ENCODE peak calls at places on chromosomes 11 and 22, in six cellular contexts. P is GM23248, Y is right lobe of liver, W is neuronal stem cell, G is cardiac muscle cell, M is left ventricle myocardium inferior. E is an unnamed sample.

GRCh38 chr11:1450958-1451710 is 35.4 kb downstream of the MOB2 start:
- DNase-seq in M (no peak), P (no peak), W (no peak), Y (no peak), G (no peak), E (no peak)

GRCh38 chr11:4484310-4484709 is 1.9 kb downstream of the OR52K1 start:
- DNase-seq in P (no peak), Y (no peak), W (no peak), M (no peak), G (no peak), E (no peak)

GRCh38 chr11:67732045-67732787 is 57.8 kb upstream of the ALDH3B2 start:
- DNase-seq in G (no peak), P (peak; percentile 7), W (no peak), Y (no peak), M (no peak), E (no peak)

GRCh38 chr11:2928605-2929510 is at the start of gene PHLDA2:
- DNase-seq in M (peak; percentile 44), P (peak; percentile 92), G (peak; percentile 73), Y (peak; percentile 74), W (no peak), E (peak; percentile 74)

GRCh38 chr11:44617671-44618461 is 52.4 kb downstream of the CD82 start:
- DNase-seq in W (no peak), P (no peak), G (no peak), Y (peak; percentile 40), M (no peak), E (no peak)

GRCh38 chr22:45629469-45630089 is 42.1 kb upstream of the ATXN10 start:
- DNase-seq in W (no peak), M (no peak), Y (no peak), G (no peak), P (no peak), E (no peak)

GRCh38 chr22:40345271-40345670 is 1.0 kb upstream of the ADSL start:
- DNase-seq in P (peak; percentile 60), M (no peak), W (no peak), Y (no peak), G (peak; percentile 23), E (no peak)

GRCh38 chr11:128509990-128510389 is 77.4 kb downstream of the ETS1 start:
- DNase-seq in P (peak; percentile 68), W (no peak), G (peak; percentile 40), M (no peak), Y (no peak), E (no peak)

GRCh38 chr11:63840356-63841060 is 1.6 kb downstream of the MARK2 start:
- DNase-seq in Y (no peak), W (no peak), P (peak; percentile 44), M (no peak), G (no peak), E (no peak)

GRCh38 chr11:116535954-116536353 is 236.8 kb downstream of the BUD13 start:
- DNase-seq in W (no peak), P (no peak), M (no peak), G (no peak), Y (peak; percentile 6), E (no peak)

GRCh38 chr11:20688761-20689160 is 19.4 kb downstream of the NELL1 start:
- DNase-seq in W (no peak), Y (no peak), M (no peak), P (no peak), G (no peak), E (no peak)

GRCh38 chr11:93248602-93249001 is 50.8 kb upstream of the SLC36A4 start:
- DNase-seq in G (peak; percentile 12), M (no peak), P (peak; percentile 24), W (no peak), Y (no peak), E (no peak)

GRCh38 chr11:24145411-24145810 is 351.4 kb upstream of the LUZP2 start:
- DNase-seq in W (no peak), P (peak; percentile 42), M (no peak), Y (no peak), G (no peak), E (no peak)

GRCh38 chr22:28245579-28246224 is 326.6 kb upstream of the PITPNB start:
- DNase-seq in P (peak; percentile 24), G (no peak), M (no peak), Y (no peak), W (no peak), E (no peak)

GRCh38 chr22:32995335-32995734 is 62.8 kb downstream of the SYN3 start:
- DNase-seq in W (no peak), G (no peak), Y (no peak), M (no peak), P (no peak), E (no peak)

GRCh38 chr22:49503321-49503720 is 324.4 kb downstream of the BRD1 start:
- DNase-seq in Y (no peak), P (no peak), M (no peak), W (no peak), G (no peak), E (no peak)

GRCh38 chr11:18633256-18634139 is 644 bp downstream of the SPTY2D1 start:
- DNase-seq in W (no peak), G (peak; percentile 13), P (peak; percentile 63), Y (peak; percentile 42), M (no peak), E (no peak)

GRCh38 chr22:46568102-46568809 is 30.8 kb upstream of the CELSR1 start:
- DNase-seq in W (no peak), Y (peak; percentile 30), M (peak; percentile 11), G (no peak), P (no peak), E (no peak)

GRCh38 chr22:39592104-39593060 is 21.8 kb downstream of the CACNA1I start:
- DNase-seq in Y (no peak), W (no peak), P (peak; percentile 89), G (peak; percentile 82), M (no peak), E (peak; percentile 97)

GRCh38 chr11:17277024-17277584 is 565 bp downstream of the NUCB2 start:
- DNase-seq in G (peak; percentile 52), W (no peak), P (peak; percentile 72), Y (no peak), M (no peak), E (no peak)

GRCh38 chr11:85779956-85780640 is 30.8 kb downstream of the SYTL2 start:
- DNase-seq in G (peak; percentile 11), W (no peak), M (no peak), Y (no peak), P (peak; percentile 57), E (no peak)

GRCh38 chr22:19464546-19464945 is 14.4 kb downstream of the UFD1 start:
- DNase-seq in M (no peak), Y (no peak), G (no peak), W (no peak), P (no peak), E (no peak)

GRCh38 chr22:39183991-39184585 is 31.6 kb upstream of the CBX7 start:
- DNase-seq in P (peak; percentile 89), W (no peak), G (peak; percentile 93), Y (no peak), M (no peak), E (peak; percentile 28)

GRCh38 chr22:47718337-47718736 is 955.9 kb downstream of the TBC1D22A start:
- DNase-seq in G (no peak), P (no peak), Y (no peak), M (no peak), W (no peak), E (no peak)

DNA sequence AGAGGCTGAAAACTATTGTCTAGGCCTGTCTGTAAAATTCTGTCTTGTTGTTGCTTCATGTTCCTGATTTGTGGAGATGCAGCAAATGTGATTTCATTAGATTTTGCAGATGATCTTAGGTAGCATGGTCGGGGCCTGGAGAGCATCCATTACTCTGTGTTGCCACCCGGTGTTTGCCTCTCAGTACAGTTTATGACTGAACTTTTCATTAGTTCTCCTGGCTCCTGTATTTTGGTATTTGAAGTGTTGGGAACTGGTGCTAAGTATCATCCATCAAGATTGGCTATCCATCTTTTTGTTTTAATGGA is 7.7 kb downstream of the YWHAH start:
- DNase-seq in P (peak; percentile 53), G (peak; percentile 31), W (no peak), M (no peak), Y (no peak), E (no peak)
- H3K4me1 ChIP-seq in P (peaks cover 51% of the 10 kb centered on the region), G (peaks cover under 1% of the 10 kb centered on the region), W (no peaks in the 10 kb centered on the region), M (peaks cover 83% of the 10 kb centered on the region), Y (peaks cover 20% of the 10 kb centered on the region), E (peaks cover 46% of the 10 kb centered on the region)

DNA sequence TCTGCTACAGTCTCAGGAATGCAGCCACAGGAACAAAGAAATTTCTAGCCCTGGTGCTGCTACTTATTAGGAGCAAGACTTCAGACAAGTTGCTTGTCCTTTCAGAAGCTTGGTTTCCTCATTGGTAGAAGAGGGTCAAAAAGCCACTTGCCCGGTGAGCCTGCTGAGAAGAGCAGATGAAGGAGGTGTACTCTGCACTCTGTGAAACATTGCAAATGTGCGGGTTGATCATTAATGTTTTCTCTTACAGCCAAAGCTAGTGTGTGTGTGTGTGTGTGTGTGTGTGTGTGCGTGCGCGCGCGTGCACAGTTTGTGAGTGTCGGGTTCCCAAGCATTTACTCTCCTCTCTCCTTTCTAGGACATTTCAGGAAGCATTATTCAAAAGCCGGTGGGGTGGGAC is 86.3 kb upstream of the NNMT start:
- DNase-seq in W (peak; percentile 47), G (no peak), Y (peak; percentile 74), M (no peak), P (no peak), E (no peak)
- H3K4me3 ChIP-seq in W (no peak overlapping the region), G (no peak overlapping the region), Y (no peak overlapping the region), M (no peak overlapping the region), P (no peak overlapping the region), E (no peak overlapping the region)

DNA sequence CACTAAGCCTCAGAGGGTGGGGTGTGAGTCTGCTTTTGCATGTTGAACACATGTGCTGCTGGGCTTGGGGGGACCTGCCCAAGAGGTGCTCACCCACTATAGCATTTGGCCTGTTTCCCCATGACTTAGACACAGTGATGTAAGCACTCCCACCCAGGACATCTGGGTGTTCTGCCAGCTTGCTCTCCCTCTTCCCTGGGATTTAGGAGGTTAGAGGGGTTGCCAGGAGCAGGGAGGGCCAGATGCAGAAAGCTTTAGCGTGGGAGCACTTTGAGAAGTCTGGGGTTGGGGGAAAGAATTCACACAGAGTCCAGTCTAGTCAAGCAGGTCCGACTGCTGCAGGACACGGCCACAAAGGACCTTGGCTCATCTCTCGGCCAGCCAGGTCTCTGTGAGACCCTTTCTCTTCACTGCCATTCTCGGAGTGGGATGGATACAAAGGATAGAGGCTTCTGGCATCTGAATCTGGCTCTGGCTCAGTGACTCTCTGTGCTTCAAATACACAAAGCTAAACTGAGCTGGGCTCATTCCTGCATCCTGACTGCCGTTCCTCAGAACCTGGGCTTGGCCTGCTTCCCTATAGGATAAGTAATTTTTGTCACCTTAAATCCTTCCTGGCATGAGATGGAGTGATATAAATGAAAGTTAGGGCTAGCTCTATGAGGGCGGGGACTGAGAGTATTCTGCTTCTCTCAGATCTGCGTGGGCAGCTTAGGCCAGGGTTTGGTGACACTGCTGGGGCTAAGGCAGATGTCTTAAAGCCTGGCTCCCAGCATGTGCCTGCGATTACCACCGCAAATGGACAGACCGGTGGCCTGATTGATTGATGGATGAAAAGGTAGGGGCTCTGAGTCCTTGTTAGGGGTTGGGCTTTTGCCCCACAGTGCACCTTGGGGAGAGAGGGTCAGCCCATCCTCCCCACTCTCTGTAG is 14.5 kb downstream of the USP2 start:
- DNase-seq in G (no peak), Y (peak; percentile 31), W (no peak), M (no peak), P (no peak), E (peak; percentile 14)
- H3K4me1 ChIP-seq in G (peaks cover 67% of the 10 kb centered on the region), Y (peaks cover 70% of the 10 kb centered on the region), W (peaks cover 22% of the 10 kb centered on the region), M (peaks cover 97% of the 10 kb centered on the region), P (peaks cover 18% of the 10 kb centered on the region), E (peaks cover 69% of the 10 kb centered on the region)

DNA sequence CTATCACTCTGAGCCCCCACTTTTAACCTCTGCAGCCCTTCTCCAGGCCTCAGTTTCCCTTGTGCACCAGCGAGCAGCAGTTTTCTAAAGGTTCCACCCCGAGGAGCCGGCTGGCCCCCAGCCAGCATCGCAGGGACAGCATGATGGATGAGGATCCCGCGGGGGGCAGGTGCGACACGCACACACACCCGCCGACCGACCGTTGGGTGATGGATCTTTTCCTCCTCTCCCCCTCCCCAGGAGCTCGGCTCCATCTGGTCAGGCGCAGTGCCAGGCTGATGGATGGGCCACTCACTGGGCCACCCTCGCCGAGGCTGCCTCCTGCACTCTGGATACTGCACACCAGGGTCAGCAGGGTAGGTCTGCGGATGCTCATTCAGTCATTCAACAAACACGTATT is 12.8 kb upstream of the CABP7 start:
- DNase-seq in W (no peak), Y (no peak), M (no peak), G (no peak), P (no peak), E (no peak)
- H3K4me3 ChIP-seq in W (no peak overlapping the region), Y (no peak overlapping the region), M (no peak overlapping the region), G (no peak overlapping the region), P (no peak overlapping the region), E (no peak overlapping the region)

E was measured in adrenal gland.